ENCODE peak calls at places on chromosomes 11 and 22, in six cellular contexts. One of them, this sample, is unnamed.

GRCh38 chr11:131745405-131745804 is 375.0 kb downstream of the NTM start:
- DNase-seq in A549: no peak
- DNase-seq in sigmoid colon: no peak
- DNase-seq in esophagus squamous epithelium: no peak
- DNase-seq in ovary: no peak
- DNase-seq in transverse colon: no peak
- DNase-seq in this sample: no peak

GRCh38 chr11:91664521-91664920 is 560.1 kb upstream of the FAT3 start:
- DNase-seq in transverse colon: no peak
- DNase-seq in A549: peak; percentile 43
- DNase-seq in esophagus squamous epithelium: no peak
- DNase-seq in sigmoid colon: no peak
- DNase-seq in ovary: no peak
- DNase-seq in this sample: no peak

GRCh38 chr11:2878782-2879181 is 6.8 kb downstream of the CDKN1C start:
- DNase-seq in A549: no peak
- DNase-seq in sigmoid colon: no peak
- DNase-seq in ovary: no peak
- DNase-seq in esophagus squamous epithelium: no peak
- DNase-seq in transverse colon: no peak
- DNase-seq in this sample: no peak

GRCh38 chr11:65428578-65429068 is 6.0 kb downstream of the NEAT1 start:
- DNase-seq in sigmoid colon: peak; percentile 75
- DNase-seq in ovary: no peak
- DNase-seq in A549: no peak
- DNase-seq in esophagus squamous epithelium: no peak
- DNase-seq in transverse colon: peak; percentile 73
- DNase-seq in this sample: no peak

GRCh38 chr11:74168838-74169237 is 2.0 kb downstream of the C2CD3 start:
- DNase-seq in esophagus squamous epithelium: no peak
- DNase-seq in transverse colon: no peak
- DNase-seq in sigmoid colon: no peak
- DNase-seq in ovary: no peak
- DNase-seq in A549: no peak
- DNase-seq in this sample: no peak

GRCh38 chr11:12668166-12668565 is 6.1 kb upstream of the TEAD1 start:
- DNase-seq in sigmoid colon: no peak
- DNase-seq in ovary: no peak
- DNase-seq in transverse colon: no peak
- DNase-seq in A549: no peak
- DNase-seq in esophagus squamous epithelium: no peak
- DNase-seq in this sample: no peak

GRCh38 chr11:23112987-23113886 is 253.0 kb upstream of the CCDC179 start:
- DNase-seq in transverse colon: peak; percentile 77
- DNase-seq in sigmoid colon: no peak
- DNase-seq in esophagus squamous epithelium: no peak
- DNase-seq in A549: peak; percentile 43
- DNase-seq in ovary: no peak
- DNase-seq in this sample: no peak

GRCh38 chr11:120244476-120244875 is 4.5 kb downstream of the POU2F3 start:
- DNase-seq in A549: no peak
- DNase-seq in ovary: no peak
- DNase-seq in sigmoid colon: no peak
- DNase-seq in transverse colon: no peak
- DNase-seq in esophagus squamous epithelium: no peak
- DNase-seq in this sample: no peak

GRCh38 chr11:66331542-66332370 is 4.5 kb downstream of the RIN1 start:
- DNase-seq in esophagus squamous epithelium: no peak
- DNase-seq in sigmoid colon: peak; percentile 56
- DNase-seq in transverse colon: no peak
- DNase-seq in ovary: peak; percentile 15
- DNase-seq in A549: no peak
- DNase-seq in this sample: no peak

GRCh38 chr11:73249304-73249703 is 22.8 kb upstream of the P2RY6 start:
- DNase-seq in sigmoid colon: peak; percentile 12
- DNase-seq in transverse colon: peak; percentile 28
- DNase-seq in ovary: peak; percentile 1
- DNase-seq in A549: peak; percentile 42
- DNase-seq in esophagus squamous epithelium: no peak
- DNase-seq in this sample: no peak

GRCh38 chr11:102560555-102561011 is 30.0 kb upstream of the MMP7 start:
- DNase-seq in sigmoid colon: peak; percentile 76
- DNase-seq in transverse colon: peak; percentile 15
- DNase-seq in esophagus squamous epithelium: no peak
- DNase-seq in A549: no peak
- DNase-seq in ovary: no peak
- DNase-seq in this sample: peak; percentile 51

GRCh38 chr11:76615950-76616349 is 54.6 kb downstream of the LRRC32 start:
- DNase-seq in sigmoid colon: peak; percentile 70
- DNase-seq in ovary: peak; percentile 54
- DNase-seq in esophagus squamous epithelium: no peak
- DNase-seq in A549: no peak
- DNase-seq in transverse colon: peak; percentile 79
- DNase-seq in this sample: no peak

GRCh38 chr11:71948314-71949027 is 19.6 kb downstream of the RNF121 start:
- DNase-seq in transverse colon: peak; percentile 31
- DNase-seq in A549: peak; percentile 65
- DNase-seq in sigmoid colon: no peak
- DNase-seq in esophagus squamous epithelium: no peak
- DNase-seq in ovary: no peak
- DNase-seq in this sample: peak; percentile 28

GRCh38 chr11:8779107-8779506 is 96.5 kb downstream of the RPL27A start:
- DNase-seq in sigmoid colon: no peak
- DNase-seq in A549: no peak
- DNase-seq in ovary: no peak
- DNase-seq in transverse colon: no peak
- DNase-seq in esophagus squamous epithelium: no peak
- DNase-seq in this sample: no peak

GRCh38 chr11:34667810-34668582 is 47.1 kb downstream of the EHF start:
- DNase-seq in ovary: no peak
- DNase-seq in transverse colon: no peak
- DNase-seq in A549: peak; percentile 84
- DNase-seq in sigmoid colon: no peak
- DNase-seq in esophagus squamous epithelium: no peak
- DNase-seq in this sample: no peak

GRCh38 chr11:113242767-113243397 is 71.5 kb upstream of the TTC12 start:
- DNase-seq in A549: no peak
- DNase-seq in esophagus squamous epithelium: no peak
- DNase-seq in ovary: no peak
- DNase-seq in transverse colon: no peak
- DNase-seq in sigmoid colon: no peak
- DNase-seq in this sample: no peak

GRCh38 chr11:73159297-73159696 is 17.2 kb upstream of the FCHSD2 start:
- DNase-seq in ovary: no peak
- DNase-seq in transverse colon: no peak
- DNase-seq in A549: no peak
- DNase-seq in esophagus squamous epithelium: no peak
- DNase-seq in sigmoid colon: peak; percentile 22
- DNase-seq in this sample: no peak

GRCh38 chr11:94759522-94759921 is 8.6 kb upstream of the AMOTL1 start:
- DNase-seq in esophagus squamous epithelium: no peak
- DNase-seq in transverse colon: no peak
- DNase-seq in ovary: no peak
- DNase-seq in sigmoid colon: no peak
- DNase-seq in A549: no peak
- DNase-seq in this sample: no peak

GRCh38 chr22:36252754-36253522 is at the start of gene APOL1:
- DNase-seq in sigmoid colon: peak; percentile 85
- DNase-seq in A549: peak; percentile 19
- DNase-seq in esophagus squamous epithelium: no peak
- DNase-seq in ovary: peak; percentile 56
- DNase-seq in transverse colon: peak; percentile 71
- DNase-seq in this sample: peak; percentile 39

GRCh38 chr11:74321487-74322188 is 10.2 kb upstream of the P4HA3 start:
- DNase-seq in transverse colon: no peak
- DNase-seq in A549: peak; percentile 64
- DNase-seq in esophagus squamous epithelium: no peak
- DNase-seq in sigmoid colon: no peak
- DNase-seq in ovary: no peak
- DNase-seq in this sample: no peak

GRCh38 chr11:46710821-46711269 is 8.2 kb upstream of the F2 start:
- DNase-seq in A549: peak; percentile 53
- DNase-seq in transverse colon: peak; percentile 17
- DNase-seq in esophagus squamous epithelium: no peak
- DNase-seq in sigmoid colon: peak; percentile 88
- DNase-seq in ovary: peak; percentile 50
- DNase-seq in this sample: no peak

GRCh38 chr11:15888596-15889345 is 467.6 kb downstream of the SOX6 start:
- DNase-seq in esophagus squamous epithelium: no peak
- DNase-seq in A549: no peak
- DNase-seq in transverse colon: no peak
- DNase-seq in sigmoid colon: no peak
- DNase-seq in ovary: no peak
- DNase-seq in this sample: no peak

GRCh38 chr22:36816635-36817428 is at the start of gene PVALB:
- DNase-seq in transverse colon: no peak
- DNase-seq in esophagus squamous epithelium: no peak
- DNase-seq in A549: no peak
- DNase-seq in sigmoid colon: no peak
- DNase-seq in ovary: no peak
- DNase-seq in this sample: peak; percentile 49

GRCh38 chr11:10638285-10638684 is 55.3 kb downstream of the IRAG1 start:
- DNase-seq in esophagus squamous epithelium: no peak
- DNase-seq in sigmoid colon: no peak
- DNase-seq in A549: no peak
- DNase-seq in ovary: no peak
- DNase-seq in transverse colon: no peak
- DNase-seq in this sample: no peak

GRCh38 chr11:126163074-126163700 is 48.3 kb downstream of the RPUSD4 start:
- DNase-seq in ovary: no peak
- DNase-seq in esophagus squamous epithelium: no peak
- DNase-seq in transverse colon: no peak
- DNase-seq in A549: peak; percentile 6
- DNase-seq in sigmoid colon: peak; percentile 87
- DNase-seq in this sample: peak; percentile 72

GRCh38 chr11:64127267-64128072 is 38.4 kb downstream of the MACROD1 start:
- DNase-seq in esophagus squamous epithelium: no peak
- DNase-seq in ovary: no peak
- DNase-seq in A549: no peak
- DNase-seq in transverse colon: no peak
- DNase-seq in sigmoid colon: no peak
- DNase-seq in this sample: no peak

GRCh38 chr11:113241190-113242051 is 73.0 kb upstream of the TTC12 start:
- DNase-seq in ovary: no peak
- DNase-seq in sigmoid colon: no peak
- DNase-seq in A549: no peak
- DNase-seq in transverse colon: no peak
- DNase-seq in esophagus squamous epithelium: no peak
- DNase-seq in this sample: no peak

GRCh38 chr22:50061824-50062355 is 3.8 kb upstream of the TTLL8 start:
- DNase-seq in ovary: no peak
- DNase-seq in esophagus squamous epithelium: no peak
- DNase-seq in A549: no peak
- DNase-seq in sigmoid colon: no peak
- DNase-seq in transverse colon: no peak
- DNase-seq in this sample: no peak

GRCh38 chr22:20020533-20021195 is at the start of gene TANGO2:
- DNase-seq in esophagus squamous epithelium: no peak
- DNase-seq in sigmoid colon: peak; percentile 94
- DNase-seq in ovary: peak; percentile 91
- DNase-seq in transverse colon: peak; percentile 95
- DNase-seq in A549: peak; percentile 83
- DNase-seq in this sample: peak; percentile 93
- TF ChIP-seq POLR2A in esophagus squamous epithelium: peak; percentile 81
- TF ChIP-seq POLR2A in sigmoid colon: peak; percentile 16
- TF ChIP-seq POLR2A in ovary: peak; percentile 57
- TF ChIP-seq POLR2A in transverse colon: peak; percentile 75
- TF ChIP-seq POLR2A in A549: peak; percentile 52
- TF ChIP-seq POLR2A in this sample: peak; percentile 96

GRCh38 chr11:100498780-100499179 is 188.3 kb upstream of the ARHGAP42 start:
- DNase-seq in ovary: no peak
- DNase-seq in transverse colon: no peak
- DNase-seq in sigmoid colon: no peak
- DNase-seq in esophagus squamous epithelium: no peak
- DNase-seq in A549: no peak
- DNase-seq in this sample: no peak
- H3K4me3 ChIP-seq in ovary: no peak overlapping the region
- H3K4me3 ChIP-seq in transverse colon: no peak overlapping the region
- H3K4me3 ChIP-seq in sigmoid colon: no peak overlapping the region
- H3K4me3 ChIP-seq in esophagus squamous epithelium: no peak overlapping the region
- H3K4me3 ChIP-seq in A549: no peak overlapping the region
- H3K4me3 ChIP-seq in this sample: no peak overlapping the region

GRCh38 chr11:110376711-110377324 is 52.9 kb upstream of the FDX1 start:
- DNase-seq in transverse colon: peak; percentile 68
- DNase-seq in sigmoid colon: peak; percentile 87
- DNase-seq in A549: peak; percentile 87
- DNase-seq in esophagus squamous epithelium: no peak
- DNase-seq in ovary: peak; percentile 89
- DNase-seq in this sample: peak; percentile 79
- TF ChIP-seq POLR2A in transverse colon: no peak
- TF ChIP-seq POLR2A in sigmoid colon: no peak
- TF ChIP-seq POLR2A in A549: no peak
- TF ChIP-seq POLR2A in esophagus squamous epithelium: no peak
- TF ChIP-seq POLR2A in ovary: no peak
- TF ChIP-seq POLR2A in this sample: no peak

GRCh38 chr11:844693-845644 is 2.3 kb downstream of the TSPAN4 start:
- DNase-seq in esophagus squamous epithelium: no peak
- DNase-seq in A549: peak; percentile 92
- DNase-seq in sigmoid colon: peak; percentile 99
- DNase-seq in transverse colon: peak; percentile 79
- DNase-seq in ovary: peak; percentile 96
- DNase-seq in this sample: peak; percentile 96
- H3K4me3 ChIP-seq in esophagus squamous epithelium: peak overlapping the region; percentile 97
- H3K4me3 ChIP-seq in A549: peak overlapping the region; percentile 100
- H3K4me3 ChIP-seq in sigmoid colon: peak overlapping the region; percentile 80
- H3K4me3 ChIP-seq in transverse colon: peak overlapping the region; percentile 98
- H3K4me3 ChIP-seq in ovary: peak overlapping the region; percentile 49
- H3K4me3 ChIP-seq in this sample: no peak overlapping the region

DNA sequence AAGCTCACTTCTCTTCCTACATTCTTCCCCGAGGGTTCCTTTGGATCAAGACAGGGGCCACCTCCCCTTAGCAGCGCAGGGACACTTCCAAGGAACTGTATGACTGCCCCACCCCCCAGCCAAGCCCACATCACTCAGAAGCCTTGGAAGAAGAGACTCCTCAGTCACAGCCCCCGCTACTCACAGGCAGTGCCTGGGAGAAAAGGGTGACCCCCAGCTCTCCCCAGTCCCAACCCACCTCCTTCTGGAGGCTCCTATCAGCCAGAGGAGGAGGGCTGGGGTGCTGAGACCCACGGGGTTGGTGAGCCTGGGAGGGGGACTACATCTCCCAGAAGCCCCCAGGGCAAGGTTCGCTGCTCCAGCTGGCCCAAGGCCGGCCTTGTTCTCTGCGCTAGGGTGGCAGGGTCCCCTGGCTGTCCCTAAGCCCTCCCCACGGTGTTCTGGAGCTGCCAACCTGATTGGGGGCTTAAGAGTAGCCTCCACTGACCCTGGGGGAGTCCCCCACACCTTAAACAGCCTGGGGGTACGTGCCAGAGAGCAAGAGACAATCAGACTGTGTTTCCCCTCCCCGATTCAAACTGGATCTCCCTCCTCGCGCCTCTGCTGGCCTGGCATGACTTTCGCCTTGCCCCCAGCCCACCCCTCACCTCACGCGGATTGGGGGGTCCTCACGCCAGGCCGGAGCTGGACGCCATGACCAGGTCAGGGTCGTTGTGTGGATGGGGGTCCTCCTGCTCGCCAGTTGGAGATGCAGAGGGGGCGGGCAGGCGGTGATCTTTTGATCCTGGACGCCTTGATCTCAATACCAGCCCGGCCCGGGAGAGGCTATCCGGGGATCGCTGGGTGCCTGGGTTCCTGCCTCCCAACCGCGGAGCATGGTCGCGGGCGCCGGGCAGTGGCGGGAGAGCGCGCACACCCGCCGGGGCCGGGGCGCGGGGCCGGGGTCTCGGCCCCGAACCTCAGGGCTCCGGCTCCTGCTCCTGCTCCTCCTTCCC is 838 bp downstream of the BCL9L start:
- DNase-seq in sigmoid colon: peak; percentile 86
- DNase-seq in A549: peak; percentile 49
- DNase-seq in ovary: peak; percentile 65
- DNase-seq in transverse colon: peak; percentile 64
- DNase-seq in esophagus squamous epithelium: no peak
- DNase-seq in this sample: peak; percentile 55
- TF ChIP-seq POLR2A in sigmoid colon: no peak
- TF ChIP-seq POLR2A in A549: no peak
- TF ChIP-seq POLR2A in ovary: peak; percentile 24
- TF ChIP-seq POLR2A in transverse colon: no peak
- TF ChIP-seq POLR2A in esophagus squamous epithelium: no peak
- TF ChIP-seq POLR2A in this sample: no peak

This sample was measured in thyroid gland.